ENCODE peak calls at places on chromosomes 16 and 17, in four cellular contexts. J, X, R and Z are unnamed samples.

GRCh38 chr17:82952019-82952418 is 112.2 kb upstream of the ZNF750 start:
- DNase-seq in J (no peak), X (no peak), R (no peak), Z (no peak)

GRCh38 chr17:6374761-6375312 is 60.1 kb downstream of the AIPL1 start:
- DNase-seq in J (peak; percentile 54), X (no peak), R (no peak), Z (no peak)

GRCh38 chr17:82972836-82973372 is 106.5 kb upstream of the METRNL start:
- DNase-seq in J (no peak), X (no peak), R (no peak), Z (no peak)

GRCh38 chr17:43453331-43453812 is 30.4 kb upstream of the DHX8 start:
- DNase-seq in J (no peak), X (peak; percentile 6), R (no peak), Z (no peak)

GRCh38 chr17:77036841-77037381 is 103.9 kb upstream of the SEC14L1 start:
- DNase-seq in J (no peak), X (peak; percentile 85), R (no peak), Z (no peak)

GRCh38 chr17:54891176-54891821 is 9.4 kb upstream of the TOM1L1 start:
- DNase-seq in J (peak; percentile 36), X (peak; percentile 80), R (no peak), Z (peak; percentile 28)

GRCh38 chr17:82974136-82974952 is 105.1 kb upstream of the METRNL start:
- DNase-seq in J (no peak), X (no peak), R (no peak), Z (no peak)

GRCh38 chr17:13638855-13639458 is 37.2 kb upstream of the HS3ST3A1 start:
- DNase-seq in J (no peak), X (no peak), R (no peak), Z (no peak)

GRCh38 chr16:17275076-17275732 is 195.6 kb downstream of the XYLT1 start:
- DNase-seq in J (no peak), X (no peak), R (no peak), Z (no peak)

GRCh38 chr17:16491131-16491702 is 776 bp downstream of the LRRC75A start:
- DNase-seq in J (no peak), X (no peak), R (no peak), Z (no peak)

GRCh38 chr17:19482571-19482970 is 51.1 kb upstream of the SLC47A1 start:
- DNase-seq in J (no peak), X (no peak), R (no peak), Z (no peak)

GRCh38 chr17:69945698-69946185 is 129.3 kb upstream of the KCNJ16 start:
- DNase-seq in J (no peak), X (no peak), R (no peak), Z (no peak)

GRCh38 chr17:43556292-43556691 is 10.2 kb upstream of the ETV4 start:
- DNase-seq in J (no peak), X (peak; percentile 43), R (no peak), Z (no peak)

GRCh38 chr17:49787932-49788442 is 494 bp upstream of the KAT7 start:
- DNase-seq in J (no peak), X (no peak), R (peak; percentile 4), Z (no peak)